ENCODE peak calls at places on chromosomes 7 and 10, in four cellular contexts. One of them, this sample, is unnamed.

GRCh38 chr7:20647051-20647450 is 31.6 kb downstream of the ABCB5 start:
- DNase-seq in heart left ventricle: no peak
- DNase-seq in astrocyte: peak
- DNase-seq in A549: no peak
- DNase-seq in this sample: no peak

GRCh38 chr10:99964791-99965190 is 45.0 kb downstream of the DNMBP start:
- DNase-seq in heart left ventricle: no peak
- DNase-seq in astrocyte: peak
- DNase-seq in A549: peak
- DNase-seq in this sample: no peak

GRCh38 chr7:134567368-134567767 is 18.5 kb downstream of the AKR1B15 start:
- DNase-seq in heart left ventricle: no peak
- DNase-seq in astrocyte: peak
- DNase-seq in A549: no peak
- DNase-seq in this sample: no peak

GRCh38 chr7:68247566-68247965 is 1250.9 kb downstream of the TYW1 start:
- DNase-seq in heart left ventricle: no peak
- DNase-seq in astrocyte: no peak
- DNase-seq in A549: no peak
- DNase-seq in this sample: no peak

GRCh38 chr10:77377034-77377433 is 260.6 kb downstream of the KCNMA1 start:
- DNase-seq in heart left ventricle: no peak
- DNase-seq in astrocyte: no peak
- DNase-seq in A549: peak
- DNase-seq in this sample: no peak

GRCh38 chr10:124079864-124080263 is 13.5 kb downstream of the CHST15 start:
- DNase-seq in heart left ventricle: no peak
- DNase-seq in astrocyte: no peak
- DNase-seq in A549: no peak
- DNase-seq in this sample: no peak

GRCh38 chr10:74988787-74989574 is 122.5 kb upstream of the SAMD8 start:
- DNase-seq in heart left ventricle: no peak
- DNase-seq in astrocyte: peak
- DNase-seq in A549: no peak
- DNase-seq in this sample: no peak

GRCh38 chr10:13983035-13983434 is 347.7 kb downstream of the FRMD4A start:
- DNase-seq in heart left ventricle: no peak
- DNase-seq in astrocyte: no peak
- DNase-seq in A549: no peak
- DNase-seq in this sample: no peak

GRCh38 chr7:136336932-136337331 is 359.8 kb upstream of the MTPN start:
- DNase-seq in heart left ventricle: no peak
- DNase-seq in astrocyte: no peak
- DNase-seq in A549: no peak
- DNase-seq in this sample: no peak

GRCh38 chr10:101655581-101655980 is 39.4 kb downstream of the FBXW4 start:
- DNase-seq in heart left ventricle: no peak
- DNase-seq in astrocyte: peak
- DNase-seq in A549: no peak
- DNase-seq in this sample: peak

GRCh38 chr7:150910996-150911422 is 58.7 kb downstream of the AOC1 start:
- DNase-seq in heart left ventricle: no peak
- DNase-seq in astrocyte: no peak
- DNase-seq in A549: no peak
- DNase-seq in this sample: no peak

GRCh38 chr7:149063481-149063880 is 27.0 kb downstream of the ZNF786 start:
- DNase-seq in heart left ventricle: no peak
- DNase-seq in astrocyte: no peak
- DNase-seq in A549: no peak
- DNase-seq in this sample: no peak

GRCh38 chr7:55044791-55045190 is 26.0 kb downstream of the EGFR start:
- DNase-seq in heart left ventricle: no peak
- DNase-seq in astrocyte: peak
- DNase-seq in A549: no peak
- DNase-seq in this sample: no peak

GRCh38 chr10:119209736-119210355 is 2.5 kb downstream of the GRK5 start:
- DNase-seq in heart left ventricle: no peak
- DNase-seq in astrocyte: no peak
- DNase-seq in A549: no peak
- DNase-seq in this sample: no peak

GRCh38 chr7:159137906-159138305 is 6.8 kb downstream of the VIPR2 start:
- DNase-seq in heart left ventricle: no peak
- DNase-seq in astrocyte: no peak
- DNase-seq in A549: no peak
- DNase-seq in this sample: no peak

GRCh38 chr10:100174699-100175677 is 10.8 kb downstream of the ERLIN1 start:
- DNase-seq in heart left ventricle: no peak
- DNase-seq in astrocyte: no peak
- DNase-seq in A549: no peak
- DNase-seq in this sample: no peak

GRCh38 chr7:120089968-120090367 is 183.0 kb upstream of the KCND2 start:
- DNase-seq in heart left ventricle: no peak
- DNase-seq in astrocyte: no peak
- DNase-seq in A549: peak
- DNase-seq in this sample: no peak

GRCh38 chr10:122480146-122480833 is 18.9 kb downstream of the HTRA1 start:
- DNase-seq in heart left ventricle: no peak
- DNase-seq in astrocyte: no peak
- DNase-seq in A549: no peak
- DNase-seq in this sample: no peak

GRCh38 chr7:24979863-24980694 is at the start of gene OSBPL3:
- DNase-seq in heart left ventricle: peak
- DNase-seq in astrocyte: peak
- DNase-seq in A549: peak
- DNase-seq in this sample: no peak

GRCh38 chr10:110498087-110498981 is 627 bp downstream of the DUSP5 start:
- DNase-seq in heart left ventricle: peak
- DNase-seq in astrocyte: peak
- DNase-seq in A549: peak
- DNase-seq in this sample: no peak

GRCh38 chr10:62459072-62459471 is 84.9 kb downstream of the ZNF365 start:
- DNase-seq in heart left ventricle: no peak
- DNase-seq in astrocyte: peak
- DNase-seq in A549: no peak
- DNase-seq in this sample: peak
- H3K4me3 ChIP-seq in heart left ventricle: no peak
- H3K4me3 ChIP-seq in astrocyte: no peak
- H3K4me3 ChIP-seq in A549: no peak
- H3K4me3 ChIP-seq in this sample: no peak

GRCh38 chr7:156969972-156970420 is 20.5 kb downstream of the NOM1 start:
- DNase-seq in heart left ventricle: no peak
- DNase-seq in astrocyte: no peak
- DNase-seq in A549: no peak
- DNase-seq in this sample: no peak
- TF ChIP-seq CTCF in heart left ventricle: no peak
- TF ChIP-seq CTCF in astrocyte: peak
- TF ChIP-seq CTCF in A549: peak
- TF ChIP-seq CTCF in this sample: no peak

GRCh38 chr7:132877578-132877977 is 204.3 kb downstream of the CHCHD3 start:
- DNase-seq in heart left ventricle: no peak
- DNase-seq in astrocyte: no peak
- DNase-seq in A549: no peak
- DNase-seq in this sample: no peak
- H3K4me3 ChIP-seq in heart left ventricle: no peak
- H3K4me3 ChIP-seq in astrocyte: no peak
- H3K4me3 ChIP-seq in A549: no peak
- H3K4me3 ChIP-seq in this sample: no peak

GRCh38 chr7:44964384-44964830 is 14.4 kb downstream of the MYO1G start:
- DNase-seq in heart left ventricle: no peak
- DNase-seq in astrocyte: no peak
- DNase-seq in A549: peak
- DNase-seq in this sample: no peak
- TF ChIP-seq CTCF in heart left ventricle: no peak
- TF ChIP-seq CTCF in astrocyte: peak
- TF ChIP-seq CTCF in A549: peak
- TF ChIP-seq CTCF in this sample: peak

DNA sequence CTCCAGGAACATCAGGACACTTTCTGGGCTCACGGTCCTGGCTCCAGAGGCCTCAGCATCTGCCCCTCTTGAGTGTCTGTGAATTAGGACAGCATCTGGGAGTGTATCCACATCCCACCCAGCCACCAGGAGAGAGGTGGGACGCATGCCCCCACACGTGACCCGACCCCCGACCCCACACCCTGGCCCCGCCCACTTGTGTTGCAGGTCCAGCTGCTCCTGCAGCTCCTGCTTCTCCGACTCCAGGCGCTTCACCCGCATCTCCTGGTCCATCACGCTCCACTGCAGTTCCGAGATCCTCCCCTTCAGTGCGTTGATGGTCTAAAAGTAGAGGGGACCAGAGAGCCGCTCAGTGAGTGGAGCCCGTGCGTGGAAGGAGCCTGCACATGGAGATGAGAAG is 13.6 kb downstream of the MAD1L1 start:
- DNase-seq in heart left ventricle: no peak
- DNase-seq in astrocyte: no peak
- DNase-seq in A549: no peak
- DNase-seq in this sample: no peak
- H3K4me3 ChIP-seq in heart left ventricle: no peak
- H3K4me3 ChIP-seq in astrocyte: no peak
- H3K4me3 ChIP-seq in A549: no peak
- H3K4me3 ChIP-seq in this sample: no peak

GRCh38 chr10:4914213-4914850 is 48.9 kb upstream of the AKR1C1 start:
- DNase-seq in heart left ventricle: no peak
- DNase-seq in astrocyte: no peak
- DNase-seq in A549: no peak
- DNase-seq in this sample: no peak

GRCh38 chr10:4909118-4909517 is 54.1 kb upstream of the AKR1C1 start:
- DNase-seq in heart left ventricle: no peak
- DNase-seq in astrocyte: no peak
- DNase-seq in A549: peak
- DNase-seq in this sample: no peak
- TF ChIP-seq CTCF in heart left ventricle: no peak
- TF ChIP-seq CTCF in astrocyte: no peak
- TF ChIP-seq CTCF in A549: no peak
- TF ChIP-seq CTCF in this sample: no peak

GRCh38 chr7:47604496-47604890 is 22.6 kb upstream of the TNS3 start:
- DNase-seq in heart left ventricle: no peak
- DNase-seq in astrocyte: no peak
- DNase-seq in A549: no peak
- DNase-seq in this sample: no peak
- H3K4me3 ChIP-seq in heart left ventricle: no peak
- H3K4me3 ChIP-seq in astrocyte: no peak
- H3K4me3 ChIP-seq in A549: no peak
- H3K4me3 ChIP-seq in this sample: no peak

DNA sequence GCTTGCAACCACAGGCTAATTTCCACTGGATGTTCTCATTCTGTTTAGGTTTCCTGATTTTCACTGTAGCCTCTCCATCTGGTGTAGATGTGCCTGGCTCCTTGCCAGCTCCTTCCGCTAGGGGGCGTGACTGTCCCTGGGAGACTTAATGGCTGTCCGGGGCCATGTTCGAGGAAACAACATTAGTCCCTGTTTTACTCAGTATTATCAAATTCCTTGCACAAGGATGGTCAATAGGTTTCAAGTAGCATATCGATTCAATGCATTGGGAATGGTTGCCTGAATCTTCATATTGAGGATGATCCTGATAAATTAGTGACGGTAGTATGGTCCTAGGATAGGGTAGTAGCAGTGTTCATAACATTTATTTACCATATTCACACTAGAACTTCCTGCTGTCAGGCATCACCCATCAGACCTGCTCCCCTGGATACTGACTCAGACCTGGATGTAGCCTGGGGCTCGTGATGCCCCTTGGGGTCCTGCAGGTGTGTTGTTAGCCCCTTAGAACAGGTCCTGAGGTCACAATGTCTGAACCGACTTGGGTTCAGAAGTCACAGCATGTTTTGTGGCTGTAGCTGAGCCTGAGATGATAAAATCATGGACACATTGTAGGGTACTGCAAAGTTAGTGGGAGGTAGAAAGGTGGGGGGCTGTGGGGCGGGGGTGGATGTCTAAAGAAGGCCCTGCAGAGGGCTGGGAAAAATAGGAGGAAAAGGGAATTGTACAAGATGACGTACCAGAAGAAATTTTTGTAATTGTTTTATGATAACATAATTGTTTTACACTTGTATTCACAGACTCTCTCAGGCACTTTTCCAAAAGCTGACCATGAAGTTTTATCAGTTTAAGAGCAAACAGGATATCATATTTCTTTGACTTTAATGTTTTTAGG is 8.9 kb upstream of the EXOC6 start:
- DNase-seq in heart left ventricle: peak
- DNase-seq in astrocyte: peak
- DNase-seq in A549: peak
- DNase-seq in this sample: peak
- TF ChIP-seq CTCF in heart left ventricle: no peak
- TF ChIP-seq CTCF in astrocyte: peak
- TF ChIP-seq CTCF in A549: peak
- TF ChIP-seq CTCF in this sample: peak